ENCODE peak calls at places on chromosomes 12 and 14, in seven cellular contexts. K is NT2/D1, M is HCT116, T is HepG2, X is GM12878, D is K562, U is H1. Y is an unnamed sample.

GRCh38 chr14:104726600-104727451 is 2.8 kb downstream of the ADSS1 start:
- DNase-seq in K (no peak), M (no peak), T (peak), X (no peak), D (no peak), U (no peak), Y (no peak)

GRCh38 chr14:95011449-95012020 is 145.8 kb downstream of the DICER1 start:
- DNase-seq in K (no peak), M (no peak), T (no peak), X (no peak), D (no peak), U (no peak), Y (no peak)

GRCh38 chr14:86462193-86462592 is 932.2 kb downstream of the FLRT2 start:
- DNase-seq in K (peak), M (no peak), T (peak), X (no peak), D (no peak), U (no peak), Y (no peak)

GRCh38 chr12:56308714-56309113 is 7.1 kb downstream of the CNPY2 start:
- DNase-seq in K (no peak), M (no peak), T (no peak), X (no peak), D (no peak), U (no peak), Y (no peak)

GRCh38 chr12:26275313-26276257 is 80.2 kb downstream of the SSPN start:
- DNase-seq in K (no peak), M (no peak), T (peak), X (no peak), D (no peak), U (no peak), Y (no peak)

GRCh38 chr14:62921466-62921865 is 123.8 kb downstream of the KCNH5 start:
- DNase-seq in K (no peak), M (no peak), T (no peak), X (no peak), D (no peak), U (no peak), Y (no peak)

GRCh38 chr12:68162374-68162773 is 2.8 kb upstream of the IFNG start:
- DNase-seq in K (no peak), M (no peak), T (no peak), X (no peak), D (no peak), U (no peak), Y (no peak)

GRCh38 chr14:96098309-96098998 is 59.3 kb downstream of the C14orf132 start:
- DNase-seq in K (no peak), M (peak), T (peak), X (peak), D (peak), U (peak), Y (peak)

GRCh38 chr12:114221136-114221838 is 184.7 kb downstream of the TBX5 start:
- DNase-seq in K (no peak), M (no peak), T (no peak), X (no peak), D (no peak), U (no peak), Y (no peak)

GRCh38 chr12:20268121-20268732 is 100.1 kb upstream of the PDE3A start:
- DNase-seq in K (no peak), M (no peak), T (no peak), X (no peak), D (no peak), U (no peak), Y (no peak)

GRCh38 chr14:64786296-64787149 is 82.3 kb downstream of the PLEKHG3 start:
- DNase-seq in K (no peak), M (no peak), T (no peak), X (no peak), D (no peak), U (no peak), Y (no peak)

GRCh38 chr12:60106207-60106606 is 510.4 kb downstream of the SLC16A7 start:
- DNase-seq in K (no peak), M (no peak), T (no peak), X (no peak), D (no peak), U (no peak), Y (no peak)

GRCh38 chr14:23327947-23328744 is 6.9 kb downstream of the PABPN1 start:
- DNase-seq in K (peak), M (peak), T (peak), X (no peak), D (peak), U (no peak), Y (peak)

GRCh38 chr12:68294246-68294645 is 37.9 kb downstream of the MDM1 start:
- DNase-seq in K (no peak), M (no peak), T (no peak), X (no peak), D (no peak), U (no peak), Y (no peak)

GRCh38 chr12:4763549-4763948 is 43.3 kb downstream of the GALNT8 start:
- DNase-seq in K (peak), M (peak), T (peak), X (no peak), D (peak), U (peak), Y (peak)

GRCh38 chr14:101125719-101126375 is 222.3 kb upstream of the RTL1 start:
- DNase-seq in K (no peak), M (no peak), T (no peak), X (no peak), D (no peak), U (no peak), Y (no peak)

GRCh38 chr12:6364037-6364360 is 11.4 kb downstream of the SCNN1A start:
- DNase-seq in K (no peak), M (no peak), T (no peak), X (no peak), D (no peak), U (no peak), Y (no peak)

GRCh38 chr14:72420749-72421452 is 473.0 kb downstream of the DPF3 start:
- DNase-seq in K (peak), M (peak), T (peak), X (peak), D (peak), U (peak), Y (peak)

GRCh38 chr12:49636979-49637378 is 13.6 kb downstream of the PRPF40B start:
- DNase-seq in K (peak), M (peak), T (peak), X (no peak), D (peak), U (no peak), Y (peak)

GRCh38 chr14:36684946-36685345 is 23.3 kb downstream of the PAX9 start:
- DNase-seq in K (no peak), M (no peak), T (no peak), X (no peak), D (no peak), U (no peak), Y (no peak)

GRCh38 chr12:67789266-67789665 is 140.7 kb downstream of the DYRK2 start:
- DNase-seq in K (no peak), M (no peak), T (no peak), X (no peak), D (no peak), U (no peak), Y (no peak)

GRCh38 chr14:77309122-77309521 is 11.6 kb downstream of the POMT2 start:
- DNase-seq in K (no peak), M (no peak), T (no peak), X (no peak), D (no peak), U (no peak), Y (no peak)

GRCh38 chr14:21197418-21198205 is 41.7 kb upstream of the OR5AU1 start:
- DNase-seq in K (no peak), M (no peak), T (no peak), X (no peak), D (no peak), U (no peak), Y (no peak)

GRCh38 chr12:88052686-88053085 is 23.5 kb upstream of the C12orf50 start:
- DNase-seq in K (peak), M (peak), T (peak), X (no peak), D (peak), U (no peak), Y (peak)
- TF ChIP-seq YY1 in K (no peak), M (no peak), T (no peak), X (no peak), D (no peak), U (no peak), Y (no peak)

GRCh38 chr14:99217066-99217465 is 54.9 kb downstream of the BCL11B start:
- DNase-seq in K (no peak), M (no peak), T (no peak), X (no peak), D (no peak), U (no peak), Y (no peak)

GRCh38 chr14:99213603-99214002 is 58.4 kb downstream of the BCL11B start:
- DNase-seq in K (no peak), M (no peak), T (no peak), X (no peak), D (no peak), U (no peak), Y (no peak)

GRCh38 chr14:99214701-99215100 is 57.3 kb downstream of the BCL11B start:
- DNase-seq in K (no peak), M (no peak), T (no peak), X (no peak), D (no peak), U (no peak), Y (no peak)

GRCh38 chr14:99216191-99216590 is 55.8 kb downstream of the BCL11B start:
- DNase-seq in K (no peak), M (no peak), T (no peak), X (no peak), D (no peak), U (no peak), Y (no peak)

GRCh38 chr14:99215277-99215676 is 56.7 kb downstream of the BCL11B start:
- DNase-seq in K (no peak), M (no peak), T (no peak), X (no peak), D (no peak), U (no peak), Y (no peak)
- TF ChIP-seq YY1 in K (no peak), M (no peak), T (no peak), X (no peak), D (no peak), U (no peak), Y (no peak)

GRCh38 chr12:12965836-12966235 is 13.9 kb upstream of the GPRC5D start:
- DNase-seq in K (no peak), M (no peak), T (no peak), X (no peak), D (no peak), U (no peak), Y (no peak)
- TF ChIP-seq YY1 in K (no peak), M (no peak), T (no peak), X (no peak), D (no peak), U (no peak), Y (no peak)

GRCh38 chr14:56896231-56896630 is 86.0 kb upstream of the OTX2 start:
- DNase-seq in K (no peak), M (no peak), T (no peak), X (no peak), D (no peak), U (no peak), Y (no peak)
- TF ChIP-seq YY1 in K (no peak), M (no peak), T (no peak), X (no peak), D (no peak), U (no peak), Y (no peak)